ENCODE peak calls at places on chromosomes 11 and 22, in five cellular contexts. U, B, R, E and Z are unnamed samples.

GRCh38 chr11:2783536-2784082 is 83.8 kb upstream of the KCNQ1OT1 start:
- DNase-seq in E (no peak), R (no peak), B (no peak), U (no peak), Z (no peak)

GRCh38 chr11:116640641-116641402 is 132.0 kb downstream of the BUD13 start:
- DNase-seq in B (no peak), U (no peak), R (no peak), E (no peak), Z (no peak)

GRCh38 chr11:83871013-83871412 is 584.8 kb upstream of the CCDC90B start:
- DNase-seq in B (no peak), U (no peak), R (no peak), E (peak), Z (no peak)

GRCh38 chr11:6637871-6638270 is 17.7 kb downstream of the DCHS1 start:
- DNase-seq in B (no peak), U (peak), R (no peak), E (no peak), Z (no peak)

GRCh38 chr11:8803973-8804372 is 107.0 kb upstream of the AKIP1 start:
- DNase-seq in E (no peak), B (no peak), R (no peak), U (no peak), Z (no peak)

GRCh38 chr11:95571861-95572260 is 217.7 kb downstream of the FAM76B start:
- DNase-seq in U (no peak), R (no peak), B (no peak), E (no peak), Z (no peak)

GRCh38 chr11:2462092-2462985 is 17.5 kb downstream of the KCNQ1 start:
- DNase-seq in B (no peak), R (no peak), E (no peak), U (no peak), Z (no peak)

GRCh38 chr11:72777755-72778278 is 16.0 kb downstream of the STARD10 start:
- DNase-seq in E (peak), R (no peak), U (no peak), B (no peak), Z (no peak)

GRCh38 chr22:17133137-17133536 is 12.0 kb upstream of the TMEM121B start:
- DNase-seq in E (no peak), U (no peak), B (no peak), R (no peak), Z (no peak)

GRCh38 chr22:44624689-44625420 is 77.1 kb upstream of the PRR5 start:
- DNase-seq in E (no peak), R (no peak), U (no peak), B (no peak), Z (no peak)

GRCh38 chr22:20569059-20570058 is 61.9 kb downstream of the MED15 start:
- DNase-seq in B (peak), E (no peak), U (no peak), R (peak), Z (no peak)

GRCh38 chr22:41009222-41009948 is 58.2 kb downstream of the RBX1 start:
- DNase-seq in U (no peak), R (no peak), E (no peak), B (no peak), Z (no peak)

GRCh38 chr11:11786771-11787170 is 55.0 kb upstream of the USP47 start:
- DNase-seq in U (no peak), R (no peak), E (no peak), B (no peak), Z (peak)

GRCh38 chr11:134537296-134537695 is 125.3 kb upstream of the B3GAT1 start:
- DNase-seq in R (no peak), B (no peak), E (no peak), U (no peak), Z (no peak)

GRCh38 chr11:100863080-100863581 is 176.0 kb downstream of the ARHGAP42 start:
- DNase-seq in E (no peak), B (no peak), U (peak), R (peak), Z (peak)

GRCh38 chr11:99522467-99523173 is 501.9 kb downstream of the CNTN5 start:
- DNase-seq in U (no peak), B (no peak), E (no peak), R (no peak), Z (no peak)

GRCh38 chr11:70233511-70233919 is 30.4 kb downstream of the FADD start:
- DNase-seq in E (peak), R (no peak), B (peak), U (peak), Z (peak)

GRCh38 chr11:87832216-87832615 is 343.0 kb downstream of the RAB38 start:
- DNase-seq in R (no peak), U (no peak), E (no peak), B (no peak), Z (no peak)

GRCh38 chr11:117189191-117189940 is 9.8 kb upstream of the TAGLN start:
- DNase-seq in R (peak), U (no peak), E (no peak), B (no peak), Z (no peak)

GRCh38 chr11:12717851-12718291 is 43.6 kb downstream of the TEAD1 start:
- DNase-seq in R (peak), U (no peak), B (no peak), E (no peak), Z (no peak)

GRCh38 chr22:37240240-37240940 is 3.7 kb downstream of the RAC2 start:
- DNase-seq in R (no peak), U (no peak), E (no peak), B (no peak), Z (no peak)

GRCh38 chr22:26891431-26891830 is 234.0 kb downstream of the MIAT start:
- DNase-seq in R (no peak), B (no peak), E (no peak), U (no peak), Z (no peak)

GRCh38 chr11:6655790-6656580 is at the start of gene DCHS1:
- DNase-seq in E (no peak), U (no peak), R (no peak), B (no peak), Z (no peak)

GRCh38 chr22:19644314-19645223 is 69.7 kb upstream of the SEPTIN5 start:
- DNase-seq in U (peak), B (no peak), E (no peak), R (no peak), Z (no peak)

GRCh38 chr11:34331329-34331728 is 26.5 kb downstream of the ABTB2 start:
- DNase-seq in U (no peak), E (no peak), B (peak), R (no peak), Z (no peak)
- TF ChIP-seq MYC in U (no peak), E (no peak), B (no peak), R (no peak), Z (no peak)

DNA sequence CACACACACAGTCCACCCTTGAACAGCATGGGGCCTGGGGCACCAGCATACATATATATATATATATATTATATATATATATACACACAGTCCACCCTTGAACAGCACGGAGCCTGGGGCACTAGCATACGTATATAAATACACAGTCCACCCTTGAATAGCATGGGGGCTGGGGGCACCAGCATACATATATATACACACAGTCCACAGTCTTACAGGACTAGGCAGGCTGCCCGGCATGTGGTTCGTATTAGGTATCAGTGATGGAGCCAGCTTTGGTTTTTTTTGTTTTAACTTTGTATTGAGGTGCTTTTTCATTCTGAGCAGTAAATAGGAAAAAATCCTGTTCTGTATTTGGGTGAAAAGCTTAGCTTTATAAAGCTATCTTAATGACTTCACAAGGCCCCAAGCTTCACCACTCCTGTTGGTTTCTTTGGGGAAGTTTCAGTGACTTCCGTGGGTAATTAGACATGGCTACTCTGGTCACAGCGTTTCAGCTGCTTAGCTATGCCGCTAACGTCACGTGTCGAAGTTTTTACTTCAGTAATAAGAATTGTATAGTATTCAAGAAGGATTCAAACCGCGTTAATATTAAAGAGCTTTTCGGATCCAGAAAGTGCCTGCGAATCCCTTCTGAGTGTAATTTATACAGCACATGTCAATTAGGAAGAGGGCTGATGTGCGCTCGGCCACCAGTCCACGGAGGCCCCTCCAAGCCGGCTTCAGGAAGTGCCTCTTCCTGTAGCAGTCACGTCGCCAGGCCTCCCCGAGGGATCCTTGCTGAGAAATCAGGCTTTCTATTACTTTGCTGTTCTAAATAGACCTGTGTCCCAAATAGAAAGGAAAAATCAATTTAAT is 179.7 kb downstream of the TBC1D22A start:
- DNase-seq in R (no peak), E (no peak), B (no peak), U (no peak), Z (no peak)
- TF ChIP-seq MAX in R (no peak), E (no peak), B (no peak), U (no peak), Z (no peak)

GRCh38 chr22:29055192-29055830 is 6.3 kb downstream of the C22orf31 start:
- DNase-seq in E (no peak), R (no peak), B (no peak), U (no peak), Z (no peak)
- H3K4me2 ChIP-seq in E (no peak), R (no peak), B (no peak), U (no peak), Z (no peak)

GRCh38 chr11:75113049-75113448 is 16.4 kb upstream of the OR2AT4 start:
- DNase-seq in B (no peak), U (no peak), R (no peak), E (no peak), Z (no peak)
- TF ChIP-seq MYC in B (no peak), U (no peak), R (no peak), E (no peak), Z (no peak)

DNA sequence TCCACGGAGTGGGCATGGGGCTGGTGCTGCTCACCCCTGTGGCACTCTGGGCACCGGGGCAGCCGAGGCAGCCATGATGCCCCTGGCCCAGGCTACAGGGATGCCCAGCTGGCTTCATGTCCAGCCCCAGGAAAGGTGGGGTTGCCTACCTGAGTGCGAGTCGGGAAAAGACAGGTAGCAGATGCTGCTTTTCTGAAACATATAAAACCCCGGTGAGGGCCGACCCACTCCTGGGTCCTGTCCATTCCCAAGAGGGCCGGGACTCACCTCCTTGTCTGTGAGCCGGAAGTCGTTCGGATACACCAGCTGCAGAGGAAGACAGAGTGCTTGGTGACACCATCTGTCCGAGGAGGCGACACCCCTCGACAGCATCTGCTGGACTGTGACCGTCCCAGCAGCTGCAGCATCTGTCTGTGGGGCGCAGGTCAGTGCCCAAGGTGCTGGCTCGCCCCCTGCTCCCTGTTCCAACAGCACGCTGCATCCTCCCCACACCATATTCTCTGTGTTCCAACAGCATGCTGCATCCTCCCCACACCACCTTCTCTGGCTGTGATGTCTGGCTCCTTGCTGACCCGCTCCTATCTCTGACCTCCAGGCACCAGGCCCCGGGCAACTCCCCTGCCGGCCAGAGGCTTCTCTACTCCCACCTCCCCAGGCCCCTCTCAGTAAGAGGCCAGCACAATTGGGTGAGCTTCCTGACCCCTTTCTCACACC is 8.0 kb downstream of the DENND6B start:
- DNase-seq in E (no peak), U (peak), B (no peak), R (no peak), Z (no peak)
- TF ChIP-seq MAX in E (no peak), U (peak), B (no peak), R (no peak), Z (no peak)

GRCh38 chr11:68077617-68078592 is 39.1 kb downstream of the TCIRG1 start:
- DNase-seq in E (no peak), R (peak), B (no peak), U (no peak), Z (no peak)
- H3K4me2 ChIP-seq in E (no peak), R (no peak), B (no peak), U (no peak), Z (no peak)

DNA sequence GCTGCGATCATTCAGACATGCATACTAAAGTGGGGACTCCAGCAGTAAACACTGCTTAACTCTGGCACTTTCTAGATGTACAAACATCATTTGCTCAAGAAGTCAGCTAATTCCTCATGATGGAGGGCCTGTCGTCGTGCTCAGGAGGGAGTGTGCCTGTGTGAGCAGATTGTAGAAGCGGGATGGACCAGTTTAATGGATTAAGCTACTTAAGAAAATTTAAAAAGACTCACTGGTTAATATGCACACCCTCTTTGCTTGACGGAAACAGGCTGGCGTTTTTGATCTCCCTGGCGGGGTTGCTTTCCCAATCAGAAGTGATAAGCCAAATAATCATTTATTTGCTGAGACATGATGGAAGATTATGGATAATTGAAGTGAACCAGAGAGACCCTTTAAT is 79.0 kb downstream of the LDLRAD3 start:
- DNase-seq in E (no peak), B (no peak), U (no peak), R (no peak), Z (no peak)
- TF ChIP-seq MYC in E (no peak), B (no peak), U (no peak), R (no peak), Z (no peak)